ENCODE peak calls at places on chromosome 18, in five cellular contexts. T is pancreas, J is left ventricle myocardium inferior, C is astrocyte of the spinal cord, A is upper lobe of left lung. Z is an unnamed sample.

GRCh38 chr18:37253424-37254255 is 312.0 kb downstream of the CELF4 start:
- DNase-seq in T (peak), J (no peak), C (no peak), A (peak), Z (no peak)

GRCh38 chr18:78849046-78849445 is 130.6 kb upstream of the SALL3 start:
- DNase-seq in T (no peak), J (no peak), C (no peak), A (no peak), Z (no peak)

GRCh38 chr18:36504928-36505327 is 207.4 kb downstream of the FHOD3 start:
- DNase-seq in T (no peak), J (no peak), C (peak), A (no peak), Z (no peak)

GRCh38 chr18:55179460-55180195 is 220.4 kb upstream of the CCDC68 start:
- DNase-seq in T (no peak), J (no peak), C (peak), A (no peak), Z (peak)

GRCh38 chr18:46619559-46619958 is 37.5 kb downstream of the LOXHD1 start:
- DNase-seq in T (no peak), J (no peak), C (no peak), A (no peak), Z (no peak)

GRCh38 chr18:4831127-4831526 is 365.9 kb downstream of the AKAIN1 start:
- DNase-seq in T (no peak), J (no peak), C (no peak), A (no peak), Z (no peak)

GRCh38 chr18:37654034-37654433 is 88.4 kb upstream of the CELF4 start:
- DNase-seq in T (no peak), J (no peak), C (no peak), A (no peak), Z (no peak)

GRCh38 chr18:4750392-4751346 is 295.6 kb upstream of the DLGAP1 start:
- DNase-seq in T (no peak), J (no peak), C (no peak), A (no peak), Z (no peak)

GRCh38 chr18:63979409-63979908 is 9.6 kb downstream of the SERPINB8 start:
- DNase-seq in T (peak), J (no peak), C (peak), A (no peak), Z (peak)

GRCh38 chr18:79200546-79201268 is 131.5 kb downstream of the ATP9B start:
- DNase-seq in T (peak), J (peak), C (no peak), A (no peak), Z (peak)

GRCh38 chr18:77479047-77479446 is 229.4 kb downstream of the GALR1 start:
- DNase-seq in T (no peak), J (no peak), C (no peak), A (no peak), Z (no peak)

GRCh38 chr18:48787523-48788151 is 163.1 kb downstream of the SMAD7 start:
- DNase-seq in T (no peak), J (peak), C (peak), A (no peak), Z (peak)

GRCh38 chr18:46338213-46338612 is 234.0 kb downstream of the HAUS1 start:
- DNase-seq in T (no peak), J (no peak), C (no peak), A (no peak), Z (no peak)

GRCh38 chr18:55189972-55190371 is 230.7 kb upstream of the CCDC68 start:
- DNase-seq in T (no peak), J (no peak), C (no peak), A (no peak), Z (no peak)

GRCh38 chr18:47594063-47594462 is 336.4 kb downstream of the SMAD2 start:
- DNase-seq in T (no peak), J (no peak), C (no peak), A (no peak), Z (no peak)

GRCh38 chr18:79828258-79828657 is 30.5 kb downstream of the KCNG2 start:
- DNase-seq in T (no peak), J (no peak), C (no peak), A (no peak), Z (no peak)

GRCh38 chr18:55083461-55083860 is 124.2 kb upstream of the CCDC68 start:
- DNase-seq in T (no peak), J (no peak), C (peak), A (no peak), Z (no peak)

GRCh38 chr18:23135679-23136325 is 517 bp downstream of the CABLES1 start:
- DNase-seq in T (no peak), J (peak), C (no peak), A (peak), Z (no peak)

GRCh38 chr18:23134780-23135678 is at the start of gene CABLES1:
- DNase-seq in T (peak), J (peak), C (peak), A (peak), Z (peak)

GRCh38 chr18:23136326-23137092 is 1.2 kb downstream of the CABLES1 start:
- DNase-seq in T (peak), J (peak), C (peak), A (peak), Z (no peak)

GRCh38 chr18:23131693-23132319 is 3.5 kb upstream of the CABLES1 start:
- DNase-seq in T (peak), J (no peak), C (peak), A (no peak), Z (peak)

DNA sequence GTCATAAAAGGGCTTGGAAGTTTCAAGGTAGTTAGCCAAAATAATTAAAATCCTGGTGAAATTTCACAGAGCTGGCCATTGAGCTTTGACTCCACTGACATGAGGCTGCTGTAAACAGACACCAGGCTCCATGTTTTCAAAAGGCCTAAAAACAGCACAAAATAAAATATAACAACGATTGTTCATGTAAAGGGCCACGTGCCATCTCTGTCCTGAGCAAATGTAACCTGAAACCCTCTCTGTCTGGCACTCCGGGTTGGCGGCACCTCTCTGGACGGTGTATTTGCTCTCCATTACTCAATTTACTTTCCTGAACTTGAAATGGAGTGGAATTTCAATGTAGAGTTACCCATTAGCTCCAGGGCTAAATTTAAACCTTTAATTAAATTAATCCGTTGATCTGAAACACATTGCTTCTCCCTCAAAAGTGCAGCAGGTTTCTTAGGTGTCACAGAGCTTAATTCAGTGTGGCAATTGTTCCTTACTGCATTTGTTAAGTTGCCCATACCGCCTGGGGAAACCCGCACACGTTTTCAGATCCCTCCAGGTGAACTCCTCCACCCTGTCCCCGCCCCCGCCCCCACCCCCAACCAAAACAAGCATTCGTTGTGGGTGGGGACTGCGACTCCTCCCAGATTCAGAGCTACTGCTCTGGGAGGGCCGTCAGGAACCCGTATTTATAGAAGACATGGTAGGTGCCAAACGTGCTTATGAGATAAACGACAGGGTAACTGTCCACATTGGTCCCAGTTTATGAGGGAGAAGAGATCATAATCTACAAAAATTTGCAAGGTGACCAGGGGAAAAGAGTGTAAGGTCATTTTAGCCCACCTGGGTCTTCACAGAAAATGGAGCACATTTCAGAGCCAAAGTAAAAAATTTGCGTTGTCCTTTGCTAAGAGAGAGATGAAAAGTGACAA is 1.2 kb upstream of the CABLES1 start:
- DNase-seq in T (peak), J (no peak), C (no peak), A (no peak), Z (no peak)
- H3K4me3 ChIP-seq in T (peak), J (peak), C (peak), A (peak), Z (no peak)

GRCh38 chr18:11757084-11757590 is 68.1 kb downstream of the GNAL start:
- DNase-seq in T (no peak), J (no peak), C (no peak), A (no peak), Z (no peak)

GRCh38 chr18:11762429-11762828 is 73.4 kb downstream of the GNAL start:
- DNase-seq in T (no peak), J (no peak), C (no peak), A (no peak), Z (no peak)

GRCh38 chr18:11760498-11761158 is 71.6 kb downstream of the GNAL start:
- DNase-seq in T (no peak), J (no peak), C (no peak), A (no peak), Z (no peak)

GRCh38 chr18:11759456-11759855 is 70.4 kb downstream of the GNAL start:
- DNase-seq in T (no peak), J (no peak), C (no peak), A (peak), Z (no peak)

GRCh38 chr18:11761553-11761952 is 72.5 kb downstream of the GNAL start:
- DNase-seq in T (no peak), J (no peak), C (no peak), A (no peak), Z (no peak)
- TF ChIP-seq CTCF in T (no peak), J (peak), C (peak), A (peak), Z (peak)

GRCh38 chr18:34709631-34710429 is at the start of gene DTNA:
- DNase-seq in T (no peak), J (no peak), C (peak), A (no peak), Z (peak)
- H3K4me3 ChIP-seq in T (no peak), J (peak), C (peak), A (peak), Z (peak)

GRCh38 chr18:57881818-57882413 is 78.8 kb upstream of the ATP8B1 start:
- DNase-seq in T (peak), J (peak), C (peak), A (peak), Z (peak)
- TF ChIP-seq CTCF in T (peak), J (peak), C (peak), A (peak), Z (peak)

GRCh38 chr18:9062418-9062751 is 40.1 kb upstream of the NDUFV2 start:
- DNase-seq in T (no peak), J (no peak), C (no peak), A (no peak), Z (no peak)

GRCh38 chr18:9055185-9055584 is 47.3 kb upstream of the NDUFV2 start:
- DNase-seq in T (no peak), J (no peak), C (peak), A (no peak), Z (peak)

GRCh38 chr18:9055626-9056025 is 46.9 kb upstream of the NDUFV2 start:
- DNase-seq in T (no peak), J (no peak), C (no peak), A (no peak), Z (no peak)

GRCh38 chr18:9057646-9058045 is 44.9 kb upstream of the NDUFV2 start:
- DNase-seq in T (no peak), J (no peak), C (no peak), A (no peak), Z (no peak)

DNA sequence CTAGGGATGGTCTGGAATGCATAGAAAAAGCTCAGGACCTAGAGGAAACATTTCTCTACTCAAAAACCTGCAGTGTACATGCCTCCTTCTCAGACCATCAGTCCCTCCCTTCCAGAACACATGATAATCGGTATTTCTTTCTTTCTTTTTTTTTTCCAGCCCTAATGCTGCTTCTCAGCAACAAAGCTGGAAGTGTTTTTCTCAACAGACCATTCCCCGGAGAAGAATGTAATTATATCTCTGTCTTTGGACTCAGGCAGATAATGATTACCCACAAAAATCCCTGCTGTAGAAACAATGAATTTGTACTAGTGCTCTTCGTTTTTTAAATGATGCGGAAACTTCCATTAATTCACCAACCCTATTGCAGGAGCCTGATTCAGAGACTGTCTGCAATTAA is 44.1 kb upstream of the NDUFV2 start:
- DNase-seq in T (no peak), J (no peak), C (no peak), A (no peak), Z (peak)
- H3K4me3 ChIP-seq in T (no peak), J (no peak), C (no peak), A (no peak), Z (no peak)

GRCh38 chr18:3088444-3088843 is 75.5 kb upstream of the LPIN2 start:
- DNase-seq in T (no peak), J (no peak), C (no peak), A (no peak), Z (no peak)
- TF ChIP-seq CTCF in T (no peak), J (no peak), C (no peak), A (no peak), Z (no peak)

GRCh38 chr18:75070625-75071483 is 138.1 kb downstream of the PTGR3 start:
- DNase-seq in T (peak), J (no peak), C (peak), A (no peak), Z (peak)

GRCh38 chr18:75073654-75074053 is 135.3 kb downstream of the PTGR3 start:
- DNase-seq in T (no peak), J (no peak), C (no peak), A (no peak), Z (no peak)

GRCh38 chr18:75072672-75073371 is 136.1 kb downstream of the PTGR3 start:
- DNase-seq in T (no peak), J (no peak), C (no peak), A (peak), Z (no peak)

GRCh38 chr18:75071484-75071785 is 137.5 kb downstream of the PTGR3 start:
- DNase-seq in T (no peak), J (no peak), C (no peak), A (peak), Z (no peak)

GRCh38 chr18:75071866-75072671 is 136.9 kb downstream of the PTGR3 start:
- DNase-seq in T (no peak), J (no peak), C (no peak), A (peak), Z (no peak)
- H3K4me3 ChIP-seq in T (no peak), J (peak), C (no peak), A (no peak), Z (no peak)